ENCODE peak calls at places on chromosomes 3 and 15, in five cellular contexts. G is HEK293T; D is pancreas; C is stimulated activated naive CD8-positive, alpha-beta T cell treated with anti-CD3 and anti-CD28 coated beads, Interleukin-15, amount 100 ng/mL, for 72 hours; F is RKO. Q is an unnamed sample.

GRCh38 chr3:186054481-186055399 is 54.1 kb downstream of the ETV5 start:
- DNase-seq in G (no peak), D (no peak), C (no peak), F (no peak), Q (no peak)

GRCh38 chr3:163438760-163439159 is 1639.5 kb downstream of the SI start:
- DNase-seq in G (no peak), D (no peak), C (no peak), F (no peak), Q (no peak)

GRCh38 chr3:126202281-126203079 is 22.1 kb upstream of the ALDH1L1 start:
- DNase-seq in G (no peak), D (no peak), C (no peak), F (no peak), Q (no peak)

GRCh38 chr3:23874359-23875120 is 42.2 kb downstream of the NKIRAS1 start:
- DNase-seq in G (no peak), D (no peak), C (no peak), F (no peak), Q (no peak)

GRCh38 chr3:197733042-197733441 is 3.7 kb downstream of the RUBCN start:
- DNase-seq in G (no peak), D (no peak), C (no peak), F (no peak), Q (no peak)

GRCh38 chr15:31299588-31300207 is 26.9 kb upstream of the KLF13 start:
- DNase-seq in G (no peak), D (no peak), C (no peak), F (no peak), Q (no peak)

GRCh38 chr3:133383175-133383574 is 16.7 kb upstream of the BFSP2 start:
- DNase-seq in G (no peak), D (peak; percentile 37), C (no peak), F (no peak), Q (no peak)

GRCh38 chr3:63870606-63871005 is 6.9 kb downstream of the ATXN7 start:
- DNase-seq in G (no peak), D (no peak), C (no peak), F (no peak), Q (no peak)

GRCh38 chr3:74614133-74614967 is at the start of gene CNTN3:
- DNase-seq in G (peak; percentile 39), D (peak; percentile 54), C (no peak), F (no peak), Q (no peak)

GRCh38 chr3:162765524-162765923 is 1268.9 kb downstream of the OTOL1 start:
- DNase-seq in G (no peak), D (no peak), C (no peak), F (no peak), Q (no peak)

GRCh38 chr15:82999426-82999825 is 12.0 kb downstream of the C15orf40 start:
- DNase-seq in G (no peak), D (no peak), C (no peak), F (no peak), Q (no peak)

GRCh38 chr15:82894971-82895520 is 57.5 kb downstream of the HOMER2 start:
- DNase-seq in G (no peak), D (no peak), C (no peak), F (no peak), Q (no peak)

GRCh38 chr3:174285242-174285641 is 573.9 kb upstream of the NAALADL2 start:
- DNase-seq in G (no peak), D (no peak), C (no peak), F (no peak), Q (no peak)

GRCh38 chr3:71541313-71541712 is 42.2 kb downstream of the FOXP1 start:
- DNase-seq in G (no peak), D (no peak), C (no peak), F (no peak), Q (no peak)

GRCh38 chr15:69732133-69732532 is 279.5 kb downstream of the RPLP1 start:
- DNase-seq in G (no peak), D (no peak), C (no peak), F (no peak), Q (no peak)

GRCh38 chr3:176663819-176664218 is 533.5 kb downstream of the TBL1XR1 start:
- DNase-seq in G (peak; percentile 19), D (no peak), C (no peak), F (peak; percentile 64), Q (peak; percentile 91)

GRCh38 chr3:14369675-14370669 is 32.4 kb upstream of the SLC6A6 start:
- DNase-seq in G (no peak), D (peak; percentile 68), C (no peak), F (no peak), Q (peak; percentile 37)

GRCh38 chr3:106337116-106337515 is 468.3 kb upstream of the CBLB start:
- DNase-seq in G (no peak), D (no peak), C (no peak), F (peak; percentile 63), Q (no peak)

GRCh38 chr3:129313415-129313982 is 34.8 kb downstream of the HMCES start:
- DNase-seq in G (no peak), D (peak; percentile 40), C (peak; percentile 58), F (no peak), Q (no peak)

GRCh38 chr3:146314871-146315270 is 64.0 kb upstream of the PLSCR4 start:
- DNase-seq in G (no peak), D (no peak), C (no peak), F (no peak), Q (no peak)

GRCh38 chr3:88573472-88573871 is 423.7 kb downstream of the C3orf38 start:
- DNase-seq in G (no peak), D (no peak), C (no peak), F (no peak), Q (no peak)

GRCh38 chr3:120417272-120417911 is 33.4 kb downstream of the FSTL1 start:
- DNase-seq in G (peak; percentile 93), D (peak; percentile 88), C (peak; percentile 82), F (peak; percentile 98), Q (peak; percentile 99)